ENCODE peak calls at places on chromosomes 4 and X, in six cellular contexts. U, Z, A, R, D and Q are unnamed samples.

GRCh38 chr4:137384476-137384875 is 147.8 kb downstream of the PCDH18 start:
- DNase-seq in U (no peak), Z (no peak), A (no peak), R (no peak), D (no peak), Q (no peak)

GRCh38 chr4:6193399-6193798 is 7.0 kb downstream of the JAKMIP1 start:
- DNase-seq in U (no peak), Z (no peak), A (no peak), R (no peak), D (no peak), Q (no peak)

GRCh38 chrX:128021566-128021965 is 30.6 kb downstream of the ACTRT1 start:
- DNase-seq in U (no peak), Z (no peak), A (no peak), R (no peak), D (no peak), Q (no peak)

GRCh38 chrX:41167888-41168287 is 82.6 kb downstream of the USP9X start:
- DNase-seq in U (no peak), Z (no peak), A (no peak), R (no peak), D (no peak), Q (no peak)

GRCh38 chr4:186216465-186217024 is 10.8 kb upstream of the KLKB1 start:
- DNase-seq in U (no peak), Z (peak), A (no peak), R (no peak), D (peak), Q (no peak)

GRCh38 chr4:188037003-188037713 is 41.6 kb downstream of the ZFP42 start:
- DNase-seq in U (no peak), Z (no peak), A (no peak), R (no peak), D (peak), Q (no peak)

GRCh38 chr4:182380701-182381295 is 137.6 kb downstream of the TENM3 start:
- DNase-seq in U (no peak), Z (no peak), A (no peak), R (no peak), D (peak), Q (no peak)

GRCh38 chrX:103794117-103794516 is 17.5 kb downstream of the PLP1 start:
- DNase-seq in U (no peak), Z (no peak), A (no peak), R (no peak), D (no peak), Q (no peak)

GRCh38 chrX:77167993-77168392 is 279.2 kb upstream of the FGF16 start:
- DNase-seq in U (no peak), Z (no peak), A (no peak), R (no peak), D (peak), Q (no peak)

GRCh38 chrX:386239-386767 is 404 bp downstream of the PPP2R3B start:
- DNase-seq in U (no peak), Z (no peak), A (no peak), R (no peak), D (no peak), Q (no peak)

GRCh38 chr4:93809773-93810172 is 18.8 kb upstream of the ATOH1 start:
- DNase-seq in U (no peak), Z (no peak), A (no peak), R (no peak), D (no peak), Q (no peak)

GRCh38 chrX:14832151-14832550 is 40.7 kb downstream of the FANCB start:
- DNase-seq in U (no peak), Z (no peak), A (no peak), R (no peak), D (peak), Q (no peak)

GRCh38 chr4:20493761-20494353 is 206.4 kb upstream of the PACRGL start:
- DNase-seq in U (no peak), Z (no peak), A (no peak), R (no peak), D (peak), Q (no peak)

GRCh38 chrX:48071064-48071985 is at the start of gene ZNF630:
- DNase-seq in U (peak), Z (peak), A (peak), R (peak), D (peak), Q (peak)

GRCh38 chr4:143341186-143341755 is 4.6 kb downstream of the GAB1 start:
- DNase-seq in U (no peak), Z (peak), A (peak), R (no peak), D (no peak), Q (no peak)

GRCh38 chr4:25913851-25914669 is at the start of gene SMIM20:
- DNase-seq in U (peak), Z (peak), A (peak), R (peak), D (peak), Q (peak)

GRCh38 chr4:82372874-82373815 is 646 bp downstream of the HNRNPD start:
- DNase-seq in U (peak), Z (peak), A (peak), R (peak), D (peak), Q (peak)

GRCh38 chrX:97252111-97252510 is 368.4 kb downstream of the RPA4 start:
- DNase-seq in U (no peak), Z (no peak), A (no peak), R (no peak), D (no peak), Q (no peak)